ENCODE peak calls at places on chromosomes 7 and 10, in five cellular contexts. U is PC-9; N is fibroblast of mammary gland; R is activated CD4-positive, alpha-beta T cell treated with anti-CD3 and anti-CD28 coated beads, Interleukin-2, amount 10 ng/mL, durations not matched to agents 24 days and 14 days; L is T-helper 9 cell. D is an unnamed sample.

GRCh38 chr10:132562916-132563456 is 25.4 kb downstream of the INPP5A start:
- DNase-seq in U (no peak), N (no peak), R (no peak), L (no peak), D (no peak)

GRCh38 chr10:113517893-113518240 is 35.0 kb upstream of the HABP2 start:
- DNase-seq in U (no peak), N (no peak), R (no peak), L (no peak), D (no peak)

GRCh38 chr10:14751576-14752330 is 22.9 kb downstream of the FAM107B start:
- DNase-seq in U (no peak), N (peak), R (no peak), L (no peak), D (peak)

GRCh38 chr10:67790534-67791408 is 47.2 kb downstream of the DNAJC12 start:
- DNase-seq in U (no peak), N (peak), R (peak), L (no peak), D (peak)

GRCh38 chr10:130017631-130018022 is 53.6 kb upstream of the EBF3 start:
- DNase-seq in U (no peak), N (no peak), R (no peak), L (no peak), D (no peak)

GRCh38 chr7:47336178-47337020 is 245.5 kb downstream of the TNS3 start:
- DNase-seq in U (no peak), N (peak), R (no peak), L (no peak), D (peak)

GRCh38 chr10:8379906-8380832 is 325.7 kb downstream of the GATA3 start:
- DNase-seq in U (no peak), N (no peak), R (no peak), L (no peak), D (no peak)

GRCh38 chr7:137838706-137839315 is 8.0 kb downstream of the DGKI start:
- DNase-seq in U (no peak), N (no peak), R (no peak), L (no peak), D (no peak)

GRCh38 chr10:77873558-77874380 is 52.8 kb downstream of the DLG5 start:
- DNase-seq in U (peak), N (peak), R (peak), L (no peak), D (no peak)

GRCh38 chr7:135557455-135558336 is at the start of gene NUP205:
- DNase-seq in U (peak), N (peak), R (peak), L (peak), D (peak)

GRCh38 chr10:70260259-70260658 is 23.5 kb downstream of the NPFFR1 start:
- DNase-seq in U (no peak), N (no peak), R (no peak), L (no peak), D (no peak)

GRCh38 chr10:60937784-60938654 is 6.0 kb downstream of the RHOBTB1 start:
- DNase-seq in U (no peak), N (peak), R (no peak), L (no peak), D (peak)

GRCh38 chr7:97971990-97972943 is 17.7 kb downstream of the OCM2 start:
- DNase-seq in U (peak), N (peak), R (peak), L (peak), D (peak)

GRCh38 chr10:13528875-13529713 is at the start of gene BEND7:
- DNase-seq in U (no peak), N (no peak), R (no peak), L (no peak), D (no peak)

D was measured in HCEC 1CT.